ENCODE peak calls at places on chromosomes 3 and 15, in four cellular contexts. L is HepG2, I is GM12878, G is WTC11. E is an unnamed sample.

GRCh38 chr15:35115155-35115725 is 30.1 kb upstream of the NANOGP8 start:
- DNase-seq in L (peak; percentile 15), G (no peak), I (no peak), E (no peak)

GRCh38 chr3:117622130-117622841 is 912.7 kb downstream of the TUSC7 start:
- DNase-seq in I (no peak), G (no peak), L (no peak), E (no peak)

GRCh38 chr3:52053307-52054304 is 2.8 kb downstream of the DUSP7 start:
- DNase-seq in I (peak; percentile 45), L (no peak), G (no peak), E (peak; percentile 52)

GRCh38 chr15:58247803-58248503 is 109.8 kb downstream of the AQP9 start:
- DNase-seq in I (no peak), L (no peak), G (no peak), E (no peak)

GRCh38 chr15:63907521-63907920 is 73.8 kb upstream of the HERC1 start:
- DNase-seq in I (no peak), L (no peak), G (no peak), E (no peak)

GRCh38 chr3:38564631-38565338 is 68.6 kb downstream of the EXOG start:
- DNase-seq in G (no peak), L (no peak), I (no peak), E (no peak)

GRCh38 chr15:101107625-101108457 is 144.0 kb downstream of the CHSY1 start:
- DNase-seq in I (no peak), G (no peak), L (no peak), E (peak; percentile 74)

GRCh38 chr3:68986496-68987208 is 26.8 kb downstream of the EOGT start:
- DNase-seq in L (no peak), G (no peak), I (no peak), E (no peak)

GRCh38 chr3:42701371-42702065 is 1.1 kb downstream of the HHATL start:
- DNase-seq in G (peak; percentile 82), I (no peak), L (peak; percentile 27), E (peak; percentile 90)

GRCh38 chr3:130770637-130771036 is 24.0 kb upstream of the PIK3R4 start:
- DNase-seq in I (no peak), L (no peak), G (no peak), E (no peak)

GRCh38 chr3:131812433-131812832 is 222.4 kb downstream of the CPNE4 start:
- DNase-seq in I (no peak), L (no peak), G (no peak), E (no peak)

GRCh38 chr3:111831840-111832239 is 27.2 kb upstream of the PHLDB2 start:
- DNase-seq in I (no peak), G (no peak), L (no peak), E (no peak)

GRCh38 chr3:177764377-177764912 is 567.2 kb upstream of the TBL1XR1 start:
- DNase-seq in I (no peak), G (no peak), L (no peak), E (no peak)

GRCh38 chr15:39781967-39782292 is 711 bp downstream of the FSIP1 start:
- DNase-seq in G (no peak), L (no peak), I (no peak), E (no peak)

GRCh38 chr3:115494826-115495225 is 128.5 kb upstream of the GAP43 start:
- DNase-seq in I (no peak), G (no peak), L (no peak), E (no peak)

GRCh38 chr3:177676947-177677587 is 479.8 kb upstream of the TBL1XR1 start:
- DNase-seq in L (no peak), G (no peak), I (no peak), E (no peak)

GRCh38 chr3:157113832-157114505 is 46.0 kb downstream of the CCNL1 start:
- DNase-seq in I (no peak), G (no peak), L (no peak), E (no peak)

GRCh38 chr3:34263014-34263714 is 464.7 kb downstream of the PDCD6IP start:
- DNase-seq in I (no peak), L (no peak), G (no peak), E (no peak)

GRCh38 chr15:32861741-32862140 is 143.9 kb downstream of the GREM1 start:
- DNase-seq in L (no peak), I (no peak), G (peak; percentile 26), E (no peak)

GRCh38 chr3:4850211-4850927 is 128.9 kb upstream of the BHLHE40 start:
- DNase-seq in I (peak; percentile 84), L (no peak), G (no peak), E (no peak)

GRCh38 chr3:122003596-122003995 is 18.5 kb downstream of the ILDR1 start:
- DNase-seq in G (no peak), L (no peak), I (no peak), E (no peak)

GRCh38 chr15:68031406-68031805 is 22.7 kb upstream of the PIAS1 start:
- DNase-seq in I (no peak), G (no peak), L (no peak), E (no peak)

GRCh38 chr3:32176989-32177701 is 61.3 kb upstream of the CMTM8 start:
- DNase-seq in I (peak; percentile 15), L (peak; percentile 68), G (peak; percentile 51), E (peak; percentile 62)

DNA sequence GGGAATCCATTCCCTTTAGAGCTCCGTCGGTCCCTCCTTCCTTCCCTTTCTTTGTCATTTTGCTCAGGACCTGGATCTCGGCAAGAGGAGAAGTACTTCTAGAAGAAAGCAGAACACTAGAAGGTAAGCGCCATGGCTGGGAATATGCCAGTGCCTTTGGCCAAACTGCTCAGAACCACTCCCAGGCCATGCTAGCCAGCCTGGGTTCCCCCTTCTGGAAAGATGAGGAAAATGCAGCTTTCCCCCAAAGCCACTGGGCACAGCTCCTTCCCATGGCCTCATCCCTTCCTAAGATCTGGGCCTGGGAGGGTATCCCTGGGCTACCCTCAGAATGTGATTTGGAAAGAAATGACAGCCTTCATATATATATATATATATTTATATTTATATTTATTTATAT is 6.3 kb upstream of the ISL2 start:
- DNase-seq in G (peak; percentile 66), I (no peak), L (peak; percentile 47), E (peak; percentile 51)
- TF ChIP-seq CBFB in G (no peak), I (no peak), L (no peak), E (no peak)

GRCh38 chr3:74445541-74445940 is 168.9 kb downstream of the CNTN3 start:
- DNase-seq in G (no peak), I (no peak), L (no peak), E (no peak)
- TF ChIP-seq CBFB in G (no peak), I (no peak), L (no peak), E (no peak)

GRCh38 chr15:90200534-90201139 is 493 bp upstream of the SEMA4B start:
- DNase-seq in I (no peak), L (no peak), G (no peak), E (peak; percentile 27)

GRCh38 chr15:90201944-90202375 is 830 bp downstream of the SEMA4B start:
- DNase-seq in L (no peak), I (no peak), G (peak; percentile 38), E (no peak)

GRCh38 chr15:90202929-90203328 is 1.8 kb downstream of the SEMA4B start:
- DNase-seq in L (no peak), G (no peak), I (no peak), E (no peak)

GRCh38 chr15:90203473-90203872 is 2.3 kb downstream of the SEMA4B start:
- DNase-seq in G (no peak), I (no peak), L (no peak), E (no peak)

DNA sequence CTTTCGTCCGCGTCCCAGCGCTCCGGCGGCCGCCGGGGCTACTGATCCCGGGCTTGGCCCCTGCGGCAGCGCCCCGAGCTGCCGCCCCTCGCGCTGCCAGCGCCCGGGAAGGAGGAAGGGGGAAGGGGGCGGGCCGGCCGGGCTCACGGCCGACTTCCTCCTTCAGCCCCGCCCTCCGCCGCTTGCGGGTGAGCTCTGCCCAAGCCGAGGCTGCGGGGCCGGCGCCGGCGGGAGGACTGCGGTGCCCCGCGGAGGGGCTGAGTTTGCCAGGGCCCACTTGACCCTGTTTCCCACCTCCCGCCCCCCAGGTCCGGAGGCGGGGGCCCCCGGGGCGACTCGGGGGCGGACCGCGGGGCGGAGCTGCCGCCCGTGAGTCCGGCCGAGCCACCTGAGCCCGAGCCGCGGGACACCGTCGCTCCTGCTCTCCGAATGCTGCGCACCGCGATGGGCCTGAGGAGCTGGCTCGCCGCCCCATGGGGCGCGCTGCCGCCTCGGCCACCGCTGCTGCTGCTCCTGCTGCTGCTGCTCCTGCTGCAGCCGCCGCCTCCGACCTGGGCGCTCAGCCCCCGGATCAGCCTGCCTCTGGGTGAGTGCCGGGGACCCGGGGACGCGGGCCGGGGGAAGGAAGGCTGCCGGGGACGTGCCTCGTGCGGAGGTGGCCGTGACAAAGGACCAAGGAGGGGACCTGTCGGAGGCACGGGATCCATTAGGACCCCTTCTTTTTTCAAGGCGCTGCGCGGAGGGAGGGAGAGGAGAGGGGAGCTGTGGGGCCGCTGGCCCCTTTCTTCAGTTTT is at the start of gene SEMA4B:
- DNase-seq in L (peak; percentile 36), I (no peak), G (peak; percentile 83), E (peak; percentile 84)
- TF ChIP-seq CBFB in L (no peak), I (no peak), G (peak; percentile 65), E (no peak)

GRCh38 chr3:194344012-194344411 is 7.1 kb downstream of the CPN2 start:
- DNase-seq in I (no peak), G (peak; percentile 90), L (peak; percentile 30), E (peak; percentile 81)

GRCh38 chr3:194340757-194341400 is 10.2 kb downstream of the CPN2 start:
- DNase-seq in G (peak; percentile 57), I (no peak), L (no peak), E (no peak)

GRCh38 chr3:194343561-194343893 is 7.6 kb downstream of the CPN2 start:
- DNase-seq in G (no peak), I (no peak), L (no peak), E (no peak)

GRCh38 chr3:194346035-194346434 is 5.1 kb downstream of the CPN2 start:
- DNase-seq in G (no peak), I (no peak), L (no peak), E (no peak)

GRCh38 chr3:194342861-194343560 is 8.1 kb downstream of the CPN2 start:
- DNase-seq in I (no peak), L (no peak), G (no peak), E (no peak)
- TF ChIP-seq CBFB in I (no peak), L (no peak), G (no peak), E (no peak)